ENCODE peak calls at places on chromosomes 5 and 9, in four cellular contexts. U is heart right ventricle, F is psoas muscle, S is lung. O is an unnamed sample.

GRCh38 chr5:9543266-9543925 is 2.5 kb downstream of the SEMA5A start:
- DNase-seq in U (no peak), S (no peak), F (no peak), O (no peak)

GRCh38 chr9:124389146-124389939 is 25.9 kb downstream of the PSMB7 start:
- DNase-seq in U (no peak), S (no peak), F (no peak), O (no peak)

GRCh38 chr5:132074091-132074771 is 642 bp downstream of the CSF2 start:
- DNase-seq in F (peak; percentile 34), S (peak; percentile 75), U (no peak), O (no peak)

GRCh38 chr5:9927521-9927997 is 297.4 kb upstream of the TAS2R1 start:
- DNase-seq in F (no peak), U (no peak), S (no peak), O (no peak)

GRCh38 chr5:151493599-151494136 is 46.3 kb downstream of the SLC36A1 start:
- DNase-seq in U (no peak), S (no peak), F (no peak), O (no peak)

GRCh38 chr5:2207966-2208544 is 325.3 kb upstream of the IRX4 start:
- DNase-seq in S (peak; percentile 29), U (peak; percentile 27), F (no peak), O (no peak)

GRCh38 chr5:177336112-177336511 is 15.4 kb downstream of the LMAN2 start:
- DNase-seq in U (no peak), F (no peak), S (no peak), O (no peak)

GRCh38 chr5:141356950-141357349 is 2.1 kb downstream of the PCDHGA4 start:
- DNase-seq in F (peak; percentile 35), S (no peak), U (no peak), O (no peak)

GRCh38 chr5:1358726-1359025 is 13.8 kb upstream of the CLPTM1L start:
- DNase-seq in F (no peak), U (no peak), S (no peak), O (no peak)

GRCh38 chr5:37715361-37715760 is 124.5 kb downstream of the GDNF start:
- DNase-seq in U (no peak), S (no peak), F (no peak), O (no peak)

GRCh38 chr9:115999498-115999897 is 154.1 kb upstream of the PAPPA start:
- DNase-seq in U (no peak), S (no peak), F (no peak), O (no peak)

GRCh38 chr5:132059043-132059695 is 1.3 kb upstream of the IL3 start:
- DNase-seq in F (peak; percentile 15), U (no peak), S (no peak), O (peak; percentile 32)

GRCh38 chr9:135647897-135648296 is 8.6 kb upstream of the GLT6D1 start:
- DNase-seq in S (no peak), U (no peak), F (no peak), O (no peak)

GRCh38 chr9:107606149-107606790 is 116.7 kb upstream of the KLF4 start:
- DNase-seq in U (no peak), F (no peak), S (no peak), O (no peak)

GRCh38 chr5:170247363-170247762 is 14.6 kb downstream of the C5orf58 start:
- DNase-seq in F (no peak), S (no peak), U (no peak), O (no peak)

GRCh38 chr9:18297532-18297872 is 176.5 kb upstream of the ADAMTSL1 start:
- DNase-seq in S (no peak), F (no peak), U (no peak), O (no peak)

GRCh38 chr9:133904371-133905090 is 87.6 kb downstream of the VAV2 start:
- DNase-seq in U (no peak), F (no peak), S (no peak), O (no peak)

GRCh38 chr5:40680741-40681350 is 1.1 kb downstream of the PTGER4 start:
- DNase-seq in F (peak; percentile 59), U (peak; percentile 27), S (peak; percentile 32), O (peak; percentile 50)

GRCh38 chr5:174192103-174192655 is 146.7 kb downstream of the NSG2 start:
- DNase-seq in F (no peak), S (no peak), U (no peak), O (no peak)

GRCh38 chr5:1917830-1918487 is 35.2 kb upstream of the IRX4 start:
- DNase-seq in U (no peak), F (no peak), S (no peak), O (no peak)

GRCh38 chr9:101453776-101454570 is 18.4 kb upstream of the ALDOB start:
- DNase-seq in S (no peak), U (no peak), F (no peak), O (no peak)

GRCh38 chr5:128671861-128672414 is 133.9 kb upstream of the FBN2 start:
- DNase-seq in F (no peak), U (no peak), S (no peak), O (no peak)

GRCh38 chr9:69380811-69381210 is 55.8 kb downstream of the ENTREP1 start:
- DNase-seq in U (no peak), S (no peak), F (peak; percentile 70), O (no peak)

GRCh38 chr9:2559212-2560152 is 62.1 kb upstream of the VLDLR start:
- DNase-seq in U (peak; percentile 71), S (peak; percentile 56), F (peak; percentile 77), O (no peak)

GRCh38 chr9:130715270-130716077 is 21.9 kb downstream of the EXOSC2 start:
- DNase-seq in F (no peak), U (no peak), S (no peak), O (no peak)

GRCh38 chr5:119852140-119852539 is 222.8 kb downstream of the FAM170A start:
- DNase-seq in S (no peak), F (no peak), U (no peak), O (no peak)

GRCh38 chr9:99108131-99108530 is 3.2 kb downstream of the TGFBR1 start:
- DNase-seq in U (no peak), S (no peak), F (no peak), O (no peak)

GRCh38 chr5:154857091-154857533 is 1.3 kb upstream of the CNOT8 start:
- DNase-seq in F (no peak), U (peak; percentile 88), S (no peak), O (peak; percentile 52)

GRCh38 chr5:141771031-141771430 is 89.0 kb upstream of the ARAP3 start:
- DNase-seq in F (no peak), U (no peak), S (no peak), O (no peak)

GRCh38 chr9:133589454-133590227 is 19.5 kb downstream of the FAM163B start:
- DNase-seq in U (no peak), F (no peak), S (no peak), O (peak; percentile 41)

GRCh38 chr9:96413312-96414221 is 4.6 kb downstream of the ZNF367 start:
- DNase-seq in S (no peak), U (no peak), F (no peak), O (peak; percentile 5)

GRCh38 chr9:133792721-133793470 is 54.7 kb upstream of the SARDH start:
- DNase-seq in U (peak; percentile 82), F (peak; percentile 84), S (peak; percentile 75), O (peak; percentile 13)

GRCh38 chr9:92440751-92441046 is 16.4 kb upstream of the OMD start:
- DNase-seq in S (no peak), F (no peak), U (no peak), O (no peak)

GRCh38 chr9:125747053-125747764 is at the start of gene PBX3:
- DNase-seq in S (peak; percentile 47), F (peak; percentile 75), U (peak; percentile 62), O (peak; percentile 21)

GRCh38 chr9:118595719-118596305 is 773.4 kb downstream of the BRINP1 start:
- DNase-seq in S (no peak), F (no peak), U (no peak), O (no peak)

DNA sequence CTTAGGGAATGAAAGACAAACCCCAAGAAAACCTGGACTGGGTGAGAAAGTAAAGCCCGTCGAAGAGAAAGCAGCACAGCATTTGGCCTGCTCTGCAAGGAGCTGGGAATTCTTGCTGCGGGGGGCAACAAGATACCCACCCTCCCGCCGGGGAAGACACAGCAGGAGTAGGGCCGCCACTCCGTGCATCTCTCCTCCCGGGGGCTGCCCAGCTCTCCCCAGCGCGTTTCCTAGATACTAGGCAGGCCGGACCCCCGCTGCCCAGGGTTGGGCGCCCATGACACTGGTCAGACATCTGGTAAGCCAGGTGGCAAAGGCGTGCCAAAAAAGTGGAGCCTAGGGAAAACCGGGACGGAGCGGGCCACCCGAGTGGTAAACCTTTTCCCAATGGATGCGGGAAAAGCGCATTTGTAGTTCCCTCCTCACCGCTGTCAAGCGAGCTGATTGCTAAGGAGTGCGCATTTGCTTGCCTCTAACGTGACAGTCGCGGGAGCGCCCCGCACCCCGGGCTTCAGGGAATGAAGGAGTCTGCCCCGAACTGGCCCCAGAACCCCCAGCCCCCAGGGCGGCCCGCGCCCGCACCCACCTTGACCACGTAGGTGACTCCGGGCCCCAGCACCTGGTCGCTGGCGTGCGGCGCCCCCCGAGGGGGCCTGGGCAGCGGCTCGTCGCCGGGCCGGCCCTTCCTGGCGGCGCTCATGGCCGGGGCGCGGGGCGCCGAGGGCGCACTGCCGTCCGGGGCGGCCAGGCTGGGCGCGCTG is 1.0 kb downstream of the SHC3 start:
- DNase-seq in S (no peak), F (no peak), U (no peak), O (no peak)
- TF ChIP-seq CTCF in S (no peak), F (no peak), U (no peak), O (no peak)

DNA sequence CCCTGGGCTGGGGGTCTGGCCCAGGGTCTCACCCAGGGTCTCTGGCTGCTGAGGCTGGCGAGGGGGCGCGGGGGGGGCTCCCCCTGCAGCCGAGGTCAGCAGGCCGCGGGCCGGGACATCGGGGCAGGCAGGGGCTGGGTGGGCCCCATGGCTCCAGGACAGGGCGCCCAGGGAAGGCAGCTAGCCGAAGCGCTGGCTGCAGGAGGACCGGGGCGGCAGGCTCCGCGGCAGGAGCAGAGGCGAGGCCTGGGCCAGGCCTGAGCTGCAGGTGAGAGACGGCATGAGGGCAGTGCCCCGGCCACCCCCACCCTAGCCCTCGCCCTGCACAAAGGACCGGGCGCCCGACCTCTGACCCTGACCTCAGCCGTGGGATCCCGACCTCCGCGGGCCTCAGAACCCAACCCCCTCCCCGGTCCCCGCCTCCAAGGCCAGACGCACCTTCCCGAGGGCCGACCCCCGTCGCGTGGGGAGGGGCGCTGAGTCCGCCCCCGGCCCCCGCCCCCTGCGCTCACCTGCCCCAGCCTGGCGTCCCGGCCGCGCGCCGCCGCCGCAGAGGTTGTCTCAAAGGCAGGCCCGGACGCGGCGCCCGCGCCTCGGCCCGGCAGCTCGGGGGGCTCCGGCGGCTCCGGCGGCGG is 446 bp downstream of the RNF208 start:
- DNase-seq in S (no peak), F (no peak), U (no peak), O (no peak)
- H3K27ac ChIP-seq in S (peak overlapping the region; percentile 15), F (no peak overlapping the region), U (peak overlapping the region; percentile 62), O (no peak overlapping the region)

DNA sequence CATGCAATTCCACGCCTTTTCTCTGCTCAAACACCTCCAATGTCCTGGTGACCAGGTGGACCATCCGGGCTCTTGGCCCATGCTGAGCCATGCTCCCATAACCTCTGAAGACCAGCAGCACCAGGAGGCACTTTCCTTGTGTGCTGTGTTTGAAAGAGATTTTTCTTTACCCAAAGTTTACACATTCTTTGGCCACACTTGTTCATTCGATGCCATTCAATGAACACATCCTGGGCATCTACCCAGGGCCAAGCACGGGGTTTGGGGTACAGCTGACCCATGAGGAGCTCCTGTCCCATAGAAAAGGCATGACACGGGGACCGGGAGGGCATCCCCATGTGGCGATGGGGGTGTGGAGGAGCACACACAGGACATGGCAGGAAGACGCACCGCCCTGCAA is 77.1 kb upstream of the IRX1 start:
- DNase-seq in U (no peak), S (no peak), F (no peak), O (no peak)
- H3K9me3 ChIP-seq in U (no peaks in the 10 kb centered on the region), S (no peaks in the 10 kb centered on the region), F (no peaks in the 10 kb centered on the region), O (no peaks in the 10 kb centered on the region)

GRCh38 chr5:54769072-54769471 is 216.3 kb downstream of the ESM1 start:
- DNase-seq in F (no peak), U (no peak), S (no peak), O (no peak)
- TF ChIP-seq CTCF in F (no peak), U (no peak), S (no peak), O (no peak)